ENCODE peak calls at places on chromosome 10, in ten cellular contexts. B is activated T-cell treated with anti-CD3 and anti-CD28 coated beads, Interleukin-2, amount 50 U/mL, for 1 hour; N is midbrain; J is B cell; L is hippocampal formation; M is NCI-H146; O is stimulated activated CD8-positive, alpha-beta memory T cell treated with anti-CD3 and anti-CD28 coated beads, Interleukin-4, amount 100 ng/mL, for 4 hours; D is A549; H is cardiac fibroblast; Z is KG1. R is an unnamed sample.

GRCh38 chr10:99860466-99860865 is 78.0 kb downstream of the ABCC2 start:
- DNase-seq in M (no peak), D (no peak), H (no peak), J (no peak), N (no peak), L (no peak), B (no peak), Z (no peak), O (no peak), R (no peak)

GRCh38 chr10:127774771-127775559 is 38.0 kb downstream of the FOXI2 start:
- DNase-seq in J (no peak), D (no peak), N (no peak), L (no peak), Z (no peak), H (no peak), M (no peak), B (no peak), O (no peak), R (no peak)

GRCh38 chr10:114719311-114719710 is 61.2 kb upstream of the ABLIM1 start:
- DNase-seq in L (no peak), N (no peak), H (no peak), M (peak), Z (no peak), D (peak), O (no peak), J (no peak), B (no peak), R (no peak)

GRCh38 chr10:29715296-29715695 is 80.5 kb upstream of the SVIL start:
- DNase-seq in N (no peak), Z (no peak), M (no peak), H (no peak), O (no peak), L (no peak), B (no peak), J (no peak), D (no peak), R (no peak)

GRCh38 chr10:55065185-55065584 is 264.2 kb upstream of the PCDH15 start:
- DNase-seq in O (no peak), D (no peak), N (no peak), J (no peak), L (no peak), H (no peak), M (no peak), B (no peak), Z (no peak), R (no peak)

GRCh38 chr10:128854965-128855364 is 612.1 kb upstream of the MGMT start:
- DNase-seq in D (no peak), B (no peak), H (peak), Z (no peak), J (no peak), L (peak), O (no peak), M (no peak), N (peak), R (no peak)

GRCh38 chr10:79047875-79048638 is 20.7 kb upstream of the ZMIZ1 start:
- DNase-seq in B (peak), D (no peak), N (no peak), L (no peak), M (no peak), H (no peak), J (no peak), Z (peak), O (no peak), R (peak)

GRCh38 chr10:26448706-26449435 is 10.7 kb downstream of the APBB1IP start:
- DNase-seq in H (no peak), L (no peak), M (no peak), J (peak), B (peak), O (no peak), Z (peak), D (no peak), N (no peak), R (no peak)

GRCh38 chr10:133309111-133309719 is 501 bp downstream of the ZNF511 start:
- DNase-seq in D (peak), N (peak), B (peak), J (peak), M (peak), O (peak), H (peak), L (peak), Z (peak), R (peak)

GRCh38 chr10:115417585-115418265 is 324.6 kb downstream of the ATRNL1 start:
- DNase-seq in B (no peak), D (peak), O (no peak), M (peak), L (no peak), J (no peak), N (peak), Z (no peak), H (peak), R (peak)

GRCh38 chr10:110774069-110775021 is 97.4 kb upstream of the PDCD4 start:
- DNase-seq in M (no peak), Z (no peak), J (no peak), L (no peak), D (peak), H (peak), N (no peak), B (no peak), O (no peak), R (peak)

GRCh38 chr10:123995461-123996131 is 97.8 kb downstream of the CHST15 start:
- DNase-seq in H (peak), D (peak), L (no peak), Z (peak), M (peak), B (no peak), O (no peak), N (no peak), J (peak), R (peak)

GRCh38 chr10:18238875-18239485 is 98.8 kb downstream of the CACNB2 start:
- DNase-seq in H (peak), Z (peak), L (no peak), N (no peak), O (no peak), M (peak), D (peak), J (no peak), B (no peak), R (peak)

GRCh38 chr10:79387466-79387973 is 40.3 kb downstream of the PPIF start:
- DNase-seq in Z (no peak), N (no peak), L (no peak), H (no peak), B (no peak), M (no peak), J (peak), O (no peak), D (no peak), R (no peak)

GRCh38 chr10:34791228-34791627 is 23.9 kb downstream of the PARD3 start:
- DNase-seq in Z (no peak), D (no peak), B (no peak), O (no peak), N (no peak), J (no peak), H (no peak), M (peak), L (no peak), R (no peak)

GRCh38 chr10:122465401-122465800 is 4.0 kb downstream of the HTRA1 start:
- DNase-seq in M (no peak), O (no peak), Z (no peak), J (no peak), N (no peak), B (no peak), L (no peak), H (no peak), D (no peak), R (no peak)

GRCh38 chr10:97025613-97026242 is 160.0 kb downstream of the SLIT1 start:
- DNase-seq in L (peak), N (peak), H (peak), M (peak), O (peak), Z (peak), B (peak), J (peak), D (peak), R (peak)

GRCh38 chr10:123999261-123999660 is 94.1 kb downstream of the CHST15 start:
- DNase-seq in J (no peak), O (no peak), Z (no peak), B (no peak), N (no peak), L (no peak), D (no peak), H (no peak), M (no peak), R (no peak)

GRCh38 chr10:117413928-117414618 is 38.8 kb upstream of the PDZD8 start:
- DNase-seq in H (peak), B (no peak), J (no peak), M (no peak), Z (no peak), O (no peak), D (peak), L (no peak), N (no peak), R (peak)

GRCh38 chr10:60162631-60163030 is 227.0 kb downstream of the ANK3 start:
- DNase-seq in H (no peak), J (no peak), L (no peak), O (no peak), N (no peak), M (no peak), Z (no peak), D (no peak), B (no peak), R (no peak)